ENCODE peak calls at places on chromosomes 2 and 18, in four cellular contexts. I is HCT116, D is neural progenitor cell, L is hepatocyte. W is an unnamed sample.

GRCh38 chr18:22314406-22314805 is 103.3 kb downstream of the CTAGE1 start:
- DNase-seq in I (no peak), D (no peak), L (peak), W (no peak)

GRCh38 chr2:67984600-67984999 is 78.2 kb downstream of the C1D start:
- DNase-seq in I (no peak), D (no peak), L (no peak), W (no peak)

GRCh38 chr18:79461627-79462026 is 65.9 kb downstream of the NFATC1 start:
- DNase-seq in L (no peak), D (no peak), I (no peak), W (no peak)

GRCh38 chr18:14975431-14975830 is 227.5 kb downstream of the ANKRD30B start:
- DNase-seq in I (no peak), D (no peak), L (no peak), W (no peak)

GRCh38 chr2:73253901-73254300 is 19.8 kb downstream of the CCT7 start:
- DNase-seq in I (no peak), L (no peak), D (no peak), W (no peak)

GRCh38 chr2:74834806-74835755 is 1.2 kb downstream of the HK2 start:
- DNase-seq in D (peak), I (no peak), L (peak), W (peak)

GRCh38 chr2:178413472-178414265 is 37.3 kb downstream of the PRKRA start:
- DNase-seq in D (peak), I (peak), L (peak), W (peak)

GRCh38 chr2:45005261-45006002 is 3.8 kb downstream of the SIX2 start:
- DNase-seq in L (no peak), I (no peak), D (peak), W (no peak)

GRCh38 chr2:239273280-239274234 is 127.3 kb downstream of the HDAC4 start:
- DNase-seq in D (no peak), I (no peak), L (no peak), W (no peak)

GRCh38 chr2:98560256-98560771 is 48.0 kb downstream of the COA5 start:
- DNase-seq in I (no peak), D (no peak), L (peak), W (no peak)

GRCh38 chr2:199364153-199364552 is 93.6 kb downstream of the SATB2 start:
- DNase-seq in I (no peak), D (no peak), L (no peak), W (no peak)

GRCh38 chr2:237581751-237582746 is 8.5 kb downstream of the RAB17 start:
- DNase-seq in L (peak), D (peak), I (no peak), W (peak)

GRCh38 chr2:17958486-17959092 is 80.1 kb downstream of the KCNS3 start:
- DNase-seq in D (no peak), I (no peak), L (no peak), W (no peak)

GRCh38 chr2:167294031-167294774 is 405.9 kb downstream of the XIRP2 start:
- DNase-seq in L (peak), D (peak), I (no peak), W (no peak)

GRCh38 chr18:13375302-13376255 is 157.0 kb downstream of the LDLRAD4 start:
- DNase-seq in L (peak), I (peak), D (no peak), W (no peak)

GRCh38 chr2:224520064-224520463 is 65.1 kb downstream of the CUL3 start:
- DNase-seq in L (no peak), D (no peak), I (no peak), W (peak)

GRCh38 chr18:63247506-63248394 is 71.8 kb downstream of the BCL2 start:
- DNase-seq in D (no peak), L (no peak), I (no peak), W (no peak)

GRCh38 chr2:26694001-26694400 is 1.5 kb downstream of the KCNK3 start:
- DNase-seq in L (no peak), I (no peak), D (no peak), W (no peak)

GRCh38 chr2:62101886-62102285 is 94.0 kb upstream of the B3GNT2 start:
- DNase-seq in D (no peak), I (no peak), L (no peak), W (no peak)

GRCh38 chr2:158573739-158574138 is 117.0 kb downstream of the PKP4 start:
- DNase-seq in I (no peak), L (no peak), D (no peak), W (no peak)

GRCh38 chr2:216292886-216293291 is 79.4 kb downstream of the MARCHF4 start:
- DNase-seq in D (no peak), I (no peak), L (no peak), W (no peak)
- H3K4me2 ChIP-seq in D (no peak), I (no peak), L (no peak), W (no peak)

GRCh38 chr2:102553601-102554000 is 65.8 kb upstream of the SLC9A2 start:
- DNase-seq in I (no peak), L (no peak), D (no peak), W (no peak)

GRCh38 chr2:102558463-102558862 is 60.9 kb upstream of the SLC9A2 start:
- DNase-seq in D (no peak), L (peak), I (no peak), W (no peak)
- TF ChIP-seq EZH2phosphoT487 in D (no peak), L (no peak), I (no peak), W (no peak)

GRCh38 chr2:9780368-9781130 is 62.7 kb upstream of the TAF1B start:
- DNase-seq in D (no peak), L (no peak), I (no peak), W (peak)
- H3K27ac ChIP-seq in D (no peak), L (no peak), I (no peak), W (no peak)

DNA sequence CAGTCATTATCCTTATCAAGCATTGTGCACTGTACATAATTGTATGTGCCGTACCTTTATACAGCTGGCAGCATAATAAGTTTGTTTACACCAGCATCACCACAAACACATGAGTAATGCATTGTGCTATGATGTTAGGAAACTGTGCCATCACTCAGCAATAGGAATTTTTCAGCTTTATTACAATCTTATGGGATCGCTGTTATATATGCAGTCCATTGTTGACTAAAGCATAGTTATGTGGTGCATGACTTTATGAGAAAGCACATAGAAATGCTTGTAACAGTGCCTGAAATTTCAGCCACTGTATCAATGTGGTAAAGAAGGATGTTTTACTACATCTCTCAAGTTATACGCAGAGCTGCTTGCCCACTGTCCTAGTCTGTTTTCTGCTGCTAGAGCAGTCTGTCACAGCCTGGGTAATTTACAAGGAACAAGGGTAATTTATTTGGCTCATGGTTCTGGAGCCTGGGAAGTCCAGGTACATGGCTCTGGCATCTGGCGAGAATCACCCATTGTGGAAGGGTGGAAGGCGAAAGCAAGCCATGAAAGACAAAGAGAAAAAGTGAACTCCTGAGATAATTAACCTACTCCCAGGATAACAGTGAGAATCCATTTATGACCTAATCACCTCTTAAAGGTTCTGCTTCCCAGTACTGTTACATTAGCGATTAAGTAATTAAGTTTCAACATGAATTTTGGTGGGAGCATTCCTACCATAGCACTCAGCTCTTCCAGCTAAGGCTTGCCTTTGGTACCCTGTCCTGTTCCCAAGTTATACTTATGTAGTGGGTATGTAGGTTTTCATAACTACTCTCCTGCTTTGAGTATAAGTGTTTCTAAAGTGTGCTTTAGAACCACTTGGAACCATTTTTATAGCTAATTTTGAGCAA is 4.6 kb downstream of the MAP3K20 start:
- DNase-seq in I (no peak), L (no peak), D (no peak), W (no peak)
- H3K4me2 ChIP-seq in I (no peak), L (no peak), D (no peak), W (no peak)

GRCh38 chr18:48270929-48271328 is 138.3 kb downstream of the ZBTB7C start:
- DNase-seq in L (no peak), I (no peak), D (no peak), W (no peak)
- TF ChIP-seq EZH2phosphoT487 in L (no peak), I (no peak), D (no peak), W (no peak)

GRCh38 chr2:38436227-38436664 is 59.2 kb upstream of the ATL2 start:
- DNase-seq in D (no peak), L (no peak), I (no peak), W (no peak)

GRCh38 chr2:38432827-38433606 is 55.9 kb upstream of the ATL2 start:
- DNase-seq in D (no peak), L (peak), I (no peak), W (no peak)

GRCh38 chr2:38435775-38436174 is 58.7 kb upstream of the ATL2 start:
- DNase-seq in D (no peak), I (no peak), L (no peak), W (no peak)

GRCh38 chr2:38434595-38434994 is 57.5 kb upstream of the ATL2 start:
- DNase-seq in I (no peak), L (no peak), D (no peak), W (no peak)

GRCh38 chr2:38433607-38433975 is 56.5 kb upstream of the ATL2 start:
- DNase-seq in L (no peak), I (peak), D (no peak), W (no peak)
- H3K27ac ChIP-seq in L (no peak), I (no peak), D (no peak), W (no peak)

GRCh38 chr2:37333256-37333655 is 8.6 kb upstream of the PRKD3 start:
- DNase-seq in L (no peak), I (no peak), D (no peak), W (peak)
- H3K4me2 ChIP-seq in L (no peak), I (no peak), D (no peak), W (peak)

W was measured in MM.1S.